ENCODE peak calls at places on chromosomes 1 and 21, in nine cellular contexts. X is neuronal stem cell; R is HFF-Myc; S is astrocyte of the spinal cord; E is CD8-positive, alpha-beta T cell; Q is Caco-2; T is cardiac fibroblast; Z is SJCRH30; M is fibroblast of pulmonary artery. I is an unnamed sample.
A peak's percentile ranks its signal among the peaks of the same experiment; 100 is the strongest.

GRCh38 chr1:214446772-214447556 is 104.4 kb downstream of the PTPN14 start:
- DNase-seq in X (no peak), R (peak; percentile 93), S (peak; percentile 97), E (no peak), Q (peak; percentile 87), T (peak; percentile 94), Z (peak; percentile 78), M (peak; percentile 88), I (peak; percentile 97)

GRCh38 chr1:213883618-213884017 is 104.2 kb upstream of the PROX1 start:
- DNase-seq in X (no peak), R (no peak), S (no peak), E (no peak), Q (no peak), T (no peak), Z (no peak), M (no peak), I (no peak)

GRCh38 chr1:35929730-35930592 is 944 bp upstream of the AGO3 start:
- DNase-seq in X (peak; percentile 9), R (peak; percentile 25), S (peak; percentile 59), E (peak; percentile 53), Q (no peak), T (peak; percentile 63), Z (peak; percentile 77), M (peak; percentile 60), I (peak; percentile 58)

GRCh38 chr1:116556289-116557006 is 14.4 kb downstream of the CD58 start:
- DNase-seq in X (no peak), R (no peak), S (peak; percentile 95), E (peak; percentile 65), Q (no peak), T (peak; percentile 98), Z (no peak), M (peak; percentile 97), I (peak; percentile 99)

GRCh38 chr1:232634086-232634485 is 4.2 kb upstream of the SIPA1L2 start:
- DNase-seq in X (no peak), R (no peak), S (no peak), E (no peak), Q (no peak), T (no peak), Z (no peak), M (no peak), I (peak; percentile 9)

GRCh38 chr1:91753878-91754277 is 132.1 kb downstream of the TGFBR3 start:
- DNase-seq in X (no peak), R (no peak), S (no peak), E (no peak), Q (no peak), T (no peak), Z (no peak), M (no peak), I (no peak)

GRCh38 chr1:43836267-43836951 is 97.2 kb upstream of the ARTN start:
- DNase-seq in X (no peak), R (no peak), S (peak; percentile 33), E (peak; percentile 86), Q (no peak), T (no peak), Z (peak; percentile 96), M (no peak), I (peak; percentile 91)

GRCh38 chr21:32412998-32413504 is 545 bp downstream of the EVA1C start:
- DNase-seq in X (no peak), R (no peak), S (peak; percentile 23), E (no peak), Q (no peak), T (peak; percentile 32), Z (no peak), M (peak; percentile 50), I (peak; percentile 40)

GRCh38 chr1:41045740-41046139 is 24.2 kb upstream of the SLFNL1 start:
- DNase-seq in X (no peak), R (no peak), S (peak; percentile 74), E (no peak), Q (no peak), T (peak; percentile 88), Z (no peak), M (peak; percentile 98), I (peak; percentile 97)

GRCh38 chr1:96313216-96313615 is 408.4 kb upstream of the PTBP2 start:
- DNase-seq in X (no peak), R (peak; percentile 38), S (peak; percentile 91), E (no peak), Q (no peak), T (peak; percentile 64), Z (no peak), M (peak; percentile 78), I (peak; percentile 48)

GRCh38 chr1:241485554-241485992 is 34.0 kb downstream of the FH start:
- DNase-seq in X (no peak), R (no peak), S (peak; percentile 32), E (no peak), Q (peak; percentile 13), T (peak; percentile 53), Z (no peak), M (peak; percentile 33), I (peak; percentile 28)

GRCh38 chr1:213303286-213303685 is 252.2 kb downstream of the RPS6KC1 start:
- DNase-seq in X (no peak), R (no peak), S (peak; percentile 7), E (no peak), Q (peak; percentile 9), T (no peak), Z (no peak), M (peak; percentile 3), I (no peak)

GRCh38 chr21:27564684-27565280 is 597.9 kb upstream of the ADAMTS5 start:
- DNase-seq in X (peak; percentile 18), R (no peak), S (peak; percentile 68), E (no peak), Q (peak; percentile 35), T (peak; percentile 78), Z (peak; percentile 57), M (peak; percentile 75), I (peak; percentile 68)

DNA sequence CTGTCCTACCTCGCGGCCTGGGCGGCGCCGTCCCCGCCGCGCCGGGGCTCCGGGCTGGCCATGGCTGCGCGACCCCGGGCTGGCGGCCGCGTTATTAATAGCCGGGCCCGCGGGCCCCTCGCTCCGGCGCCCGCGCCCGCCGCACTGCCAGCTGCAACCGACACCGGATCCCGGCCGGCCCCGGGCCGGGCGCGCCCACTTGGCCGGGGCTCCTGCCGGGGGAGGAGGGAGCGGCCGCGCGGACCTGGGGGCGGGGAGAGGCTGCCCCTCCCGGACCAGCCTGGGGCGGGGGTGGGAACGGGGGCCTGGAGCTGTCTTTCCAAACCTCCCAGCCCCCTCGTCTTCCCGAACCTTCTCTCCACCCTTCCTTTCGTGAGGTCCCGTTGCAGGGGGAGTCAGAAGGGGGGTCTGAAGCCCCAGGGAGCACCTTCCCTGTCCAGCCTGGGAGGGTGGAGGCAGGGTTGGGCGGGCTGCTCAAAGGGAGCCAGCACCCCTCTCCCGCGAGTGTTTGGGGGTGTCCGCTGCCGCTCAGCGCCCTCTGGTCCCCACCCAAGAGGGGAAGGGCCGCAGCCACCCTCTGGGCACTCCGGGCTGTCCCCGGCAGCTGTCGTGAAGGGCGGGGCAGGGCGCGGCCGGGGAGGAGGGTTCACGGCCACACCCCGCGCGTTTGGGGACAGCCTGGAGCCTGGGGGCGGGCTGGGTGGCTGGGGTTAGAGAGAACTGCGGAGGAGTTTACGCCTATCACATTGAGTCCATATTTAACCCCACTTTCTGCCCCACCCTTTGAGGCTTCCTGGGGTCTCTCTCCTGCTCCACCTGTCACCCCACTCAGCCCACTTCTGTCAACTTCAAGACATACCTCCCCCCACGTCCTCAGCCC is at the start of gene SYNC:
- DNase-seq in X (no peak), R (no peak), S (peak; percentile 85), E (no peak), Q (peak; percentile 28), T (peak; percentile 51), Z (peak; percentile 89), M (peak; percentile 46), I (peak; percentile 26)
- H3K4me3 ChIP-seq in X (peak within 1 kb of the TSS; percentile 32), R (peak within 1 kb of the TSS; percentile 53), S (peak within 1 kb of the TSS; percentile 74), E (no peak within 1 kb of the TSS), Q (peak within 1 kb of the TSS; percentile 39), T (peak within 1 kb of the TSS; percentile 62), Z (peak within 1 kb of the TSS; percentile 67), M (peak within 1 kb of the TSS; percentile 64), I (peak within 1 kb of the TSS; percentile 55)

DNA sequence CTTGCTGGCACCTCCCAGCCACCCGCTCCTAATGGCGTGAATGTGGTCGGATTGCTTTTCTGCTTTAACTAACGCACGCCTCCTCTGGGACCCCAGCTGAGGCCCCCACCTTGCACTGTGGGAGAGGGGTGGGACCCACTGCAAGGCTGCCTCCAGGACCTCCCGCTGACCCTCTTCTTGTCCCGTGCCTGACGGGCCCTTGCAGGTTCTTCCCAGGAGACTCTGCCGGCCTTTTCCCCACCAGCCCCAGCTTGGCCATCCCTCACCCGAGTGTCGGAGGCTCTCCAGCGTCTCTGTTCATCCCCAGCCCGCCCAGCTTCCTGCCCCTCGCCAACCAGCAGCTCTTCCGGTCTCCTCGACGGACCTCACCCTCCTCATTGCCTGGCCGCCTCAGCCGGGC is 18.6 kb downstream of the TMEM201 start:
- DNase-seq in X (no peak), R (no peak), S (no peak), E (no peak), Q (no peak), T (no peak), Z (no peak), M (no peak), I (no peak)
- H3K4me3 ChIP-seq in X (no peak overlapping the region), R (no peak overlapping the region), S (no peak overlapping the region), E (no peak overlapping the region), Q (no peak overlapping the region), T (no peak overlapping the region), Z (no peak overlapping the region), M (no peak overlapping the region), I (no peak overlapping the region)

GRCh38 chr1:1356796-1357401 is 1.5 kb downstream of the MXRA8 start:
- DNase-seq in X (no peak), R (no peak), S (no peak), E (no peak), Q (no peak), T (no peak), Z (no peak), M (no peak), I (no peak)

GRCh38 chr1:1359316-1359667 is 937 bp upstream of the MXRA8 start:
- DNase-seq in X (no peak), R (no peak), S (peak; percentile 83), E (no peak), Q (no peak), T (peak; percentile 40), Z (no peak), M (no peak), I (no peak)

GRCh38 chr1:1357871-1358432 is 403 bp downstream of the MXRA8 start:
- DNase-seq in X (no peak), R (no peak), S (no peak), E (no peak), Q (no peak), T (no peak), Z (no peak), M (no peak), I (no peak)

GRCh38 chr1:1359668-1360468 is 1.5 kb upstream of the MXRA8 start:
- DNase-seq in X (no peak), R (no peak), S (peak; percentile 80), E (no peak), Q (no peak), T (peak; percentile 34), Z (peak; percentile 78), M (no peak), I (no peak)

GRCh38 chr1:1358433-1359201 is at the start of gene MXRA8:
- DNase-seq in X (no peak), R (no peak), S (peak; percentile 87), E (no peak), Q (no peak), T (peak; percentile 65), Z (peak; percentile 64), M (peak; percentile 76), I (no peak)
- H3K4me3 ChIP-seq in X (peak within 1 kb of the TSS; percentile 16), R (peak within 1 kb of the TSS; percentile 77), S (peak within 1 kb of the TSS; percentile 77), E (peak within 1 kb of the TSS; percentile 37), Q (no peak within 1 kb of the TSS), T (peak within 1 kb of the TSS; percentile 61), Z (peak within 1 kb of the TSS; percentile 52), M (peak within 1 kb of the TSS; percentile 64), I (no peak within 1 kb of the TSS)

DNA sequence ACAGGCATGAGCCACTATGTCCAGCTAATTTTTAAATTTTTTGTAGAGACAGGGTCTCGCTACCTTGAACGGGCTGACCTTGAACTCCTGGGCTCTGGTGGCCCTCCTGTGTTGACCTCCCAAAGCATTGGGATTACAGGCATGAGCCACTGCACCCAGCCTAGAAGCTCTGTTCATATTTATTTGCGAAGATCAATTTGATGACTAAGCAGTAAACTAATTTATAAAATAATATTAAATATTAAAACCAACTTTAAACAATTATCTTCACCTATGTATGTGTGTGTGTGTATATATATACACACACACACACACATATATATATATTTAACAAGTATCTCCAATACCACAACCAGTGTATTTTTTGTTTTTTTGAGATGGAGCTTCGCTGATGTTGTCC is 4.4 kb downstream of the NADK start:
- DNase-seq in X (no peak), R (no peak), S (no peak), E (no peak), Q (no peak), T (no peak), Z (no peak), M (no peak), I (no peak)
- H3K4me3 ChIP-seq in X (no peak overlapping the region), R (no peak overlapping the region), S (no peak overlapping the region), E (no peak overlapping the region), Q (no peak overlapping the region), T (no peak overlapping the region), Z (no peak overlapping the region), M (no peak overlapping the region), I (no peak overlapping the region)

I was measured in epithelial cell of esophagus.